ENCODE peak calls at places on chromosomes 4 and X, in eight cellular contexts. K is tibial nerve; D is stomach; R is effector CD4-positive, alpha-beta T cell; H is smooth muscle cell of the brain vasculature; W is HL-60; B is astrocyte of the spinal cord; Q is activated T-cell treated with anti-CD3 and anti-CD28 coated beads for 1 hour. C is an unnamed sample.

GRCh38 chr4:110624904-110625494 is 2.1 kb upstream of the PITX2 start:
- DNase-seq in K (no peak), D (no peak), R (no peak), H (no peak), W (no peak), B (no peak), Q (no peak), C (no peak)

GRCh38 chrX:22800360-22800759 is 199.4 kb upstream of the DDX53 start:
- DNase-seq in K (no peak), D (no peak), R (no peak), H (peak), W (peak), B (peak), Q (no peak), C (peak)

GRCh38 chr4:41526628-41527027 is 11.3 kb upstream of the LIMCH1 start:
- DNase-seq in K (no peak), D (no peak), R (no peak), H (no peak), W (no peak), B (no peak), Q (no peak), C (no peak)

GRCh38 chr4:6338175-6338950 is 68.7 kb downstream of the WFS1 start:
- DNase-seq in K (no peak), D (no peak), R (no peak), H (no peak), W (no peak), B (no peak), Q (no peak), C (no peak)

GRCh38 chrX:15576019-15576418 is 24.7 kb downstream of the ACE2 start:
- DNase-seq in K (no peak), D (no peak), R (no peak), H (no peak), W (no peak), B (peak), Q (no peak), C (no peak)

GRCh38 chr4:2049381-2049780 is 9.7 kb upstream of the NAT8L start:
- DNase-seq in K (no peak), D (no peak), R (no peak), H (no peak), W (no peak), B (no peak), Q (no peak), C (no peak)

GRCh38 chrX:120625366-120625765 is 4.5 kb downstream of the C1GALT1C1 start:
- DNase-seq in K (no peak), D (no peak), R (no peak), H (no peak), W (no peak), B (no peak), Q (no peak), C (no peak)

GRCh38 chrX:10326578-10326977 is 169.8 kb downstream of the CLCN4 start:
- DNase-seq in K (no peak), D (no peak), R (no peak), H (no peak), W (no peak), B (no peak), Q (no peak), C (peak)

GRCh38 chrX:148382983-148383382 is 117.4 kb upstream of the AFF2 start:
- DNase-seq in K (no peak), D (no peak), R (no peak), H (no peak), W (no peak), B (no peak), Q (no peak), C (no peak)

GRCh38 chr4:121764702-121765367 is at the start of gene SMIM43:
- DNase-seq in K (no peak), D (no peak), R (no peak), H (no peak), W (no peak), B (no peak), Q (no peak), C (no peak)

GRCh38 chr4:168766537-168767316 is 243.3 kb downstream of the CBR4 start:
- DNase-seq in K (no peak), D (no peak), R (no peak), H (no peak), W (no peak), B (peak), Q (no peak), C (peak)

C was measured in A172.